ENCODE peak calls at places on chromosome 20, in five cellular contexts. One of them, this sample, is unnamed.

GRCh38 chr20:35572838-35573237 is 31.0 kb downstream of the ERGIC3 start:
- DNase-seq in tibial artery: no peak
- DNase-seq in HepG2: no peak
- DNase-seq in A549: no peak
- DNase-seq in lung: no peak
- DNase-seq in this sample: no peak

GRCh38 chr20:19497064-19497463 is 261.0 kb upstream of the RIN2 start:
- DNase-seq in HepG2: no peak
- DNase-seq in A549: no peak
- DNase-seq in lung: no peak
- DNase-seq in tibial artery: no peak
- DNase-seq in this sample: peak; percentile 16

GRCh38 chr20:44701889-44702288 is 13.3 kb upstream of the CCN5 start:
- DNase-seq in HepG2: no peak
- DNase-seq in A549: no peak
- DNase-seq in tibial artery: peak; percentile 37
- DNase-seq in lung: no peak
- DNase-seq in this sample: no peak

GRCh38 chr20:64233725-64234124 is 21.8 kb upstream of the PCMTD2 start:
- DNase-seq in A549: no peak
- DNase-seq in tibial artery: no peak
- DNase-seq in lung: no peak
- DNase-seq in HepG2: no peak
- DNase-seq in this sample: no peak

GRCh38 chr20:49366687-49367086 is 88.8 kb upstream of the ZNFX1 start:
- DNase-seq in tibial artery: no peak
- DNase-seq in lung: no peak
- DNase-seq in A549: no peak
- DNase-seq in HepG2: no peak
- DNase-seq in this sample: no peak

GRCh38 chr20:6114696-6115095 is 8.1 kb downstream of the FERMT1 start:
- DNase-seq in lung: no peak
- DNase-seq in tibial artery: no peak
- DNase-seq in HepG2: no peak
- DNase-seq in A549: no peak
- DNase-seq in this sample: no peak

GRCh38 chr20:23446505-23446904 is 6.2 kb downstream of the CST11 start:
- DNase-seq in HepG2: peak; percentile 82
- DNase-seq in A549: peak; percentile 35
- DNase-seq in lung: peak; percentile 56
- DNase-seq in tibial artery: no peak
- DNase-seq in this sample: no peak

GRCh38 chr20:18003897-18004296 is 35.1 kb downstream of the MGME1 start:
- DNase-seq in HepG2: no peak
- DNase-seq in tibial artery: no peak
- DNase-seq in lung: no peak
- DNase-seq in A549: no peak
- DNase-seq in this sample: no peak

GRCh38 chr20:62370115-62370806 is 3.1 kb upstream of the LAMA5 start:
- DNase-seq in A549: no peak
- DNase-seq in HepG2: no peak
- DNase-seq in tibial artery: peak; percentile 83
- DNase-seq in lung: no peak
- DNase-seq in this sample: peak; percentile 54

GRCh38 chr20:1001116-1001515 is 995 bp downstream of the RSPO4 start:
- DNase-seq in tibial artery: peak; percentile 55
- DNase-seq in A549: no peak
- DNase-seq in lung: no peak
- DNase-seq in HepG2: no peak
- DNase-seq in this sample: no peak

GRCh38 chr20:35015863-35016193 is 60.2 kb downstream of the MYH7B start:
- DNase-seq in lung: no peak
- DNase-seq in A549: no peak
- DNase-seq in HepG2: no peak
- DNase-seq in tibial artery: no peak
- DNase-seq in this sample: no peak

GRCh38 chr20:59925359-59925758 is 8.1 kb downstream of the SYCP2 start:
- DNase-seq in tibial artery: no peak
- DNase-seq in lung: no peak
- DNase-seq in HepG2: no peak
- DNase-seq in A549: no peak
- DNase-seq in this sample: no peak

GRCh38 chr20:17511401-17511800 is 19.8 kb downstream of the BFSP1 start:
- DNase-seq in A549: no peak
- DNase-seq in tibial artery: no peak
- DNase-seq in lung: no peak
- DNase-seq in HepG2: no peak
- DNase-seq in this sample: no peak

GRCh38 chr20:23150304-23151007 is 64.3 kb upstream of the CD93 start:
- DNase-seq in A549: no peak
- DNase-seq in tibial artery: peak; percentile 70
- DNase-seq in lung: no peak
- DNase-seq in HepG2: no peak
- DNase-seq in this sample: no peak

GRCh38 chr20:32203556-32204484 is 3.7 kb downstream of the PLAGL2 start:
- DNase-seq in tibial artery: no peak
- DNase-seq in HepG2: no peak
- DNase-seq in lung: no peak
- DNase-seq in A549: no peak
- DNase-seq in this sample: no peak

GRCh38 chr20:45372646-45373352 is 5.3 kb downstream of the TP53TG5 start:
- DNase-seq in lung: no peak
- DNase-seq in A549: no peak
- DNase-seq in tibial artery: peak; percentile 92
- DNase-seq in HepG2: no peak
- DNase-seq in this sample: no peak

GRCh38 chr20:10671221-10671849 is 2.5 kb downstream of the JAG1 start:
- DNase-seq in lung: no peak
- DNase-seq in A549: peak; percentile 98
- DNase-seq in tibial artery: peak; percentile 96
- DNase-seq in HepG2: peak; percentile 93
- DNase-seq in this sample: peak; percentile 71

GRCh38 chr20:23147964-23148720 is 62.0 kb upstream of the CD93 start:
- DNase-seq in lung: peak; percentile 58
- DNase-seq in HepG2: peak; percentile 90
- DNase-seq in A549: peak; percentile 49
- DNase-seq in tibial artery: peak; percentile 91
- DNase-seq in this sample: no peak

GRCh38 chr20:64082126-64082638 is 2.0 kb downstream of the LKAAEAR1 start:
- DNase-seq in A549: no peak
- DNase-seq in lung: no peak
- DNase-seq in HepG2: peak; percentile 55
- DNase-seq in tibial artery: no peak
- DNase-seq in this sample: no peak

GRCh38 chr20:32823078-32823477 is 3.3 kb downstream of the MAPRE1 start:
- DNase-seq in tibial artery: no peak
- DNase-seq in HepG2: peak; percentile 44
- DNase-seq in A549: no peak
- DNase-seq in lung: no peak
- DNase-seq in this sample: peak; percentile 37

GRCh38 chr20:62706344-62706743 is 2.3 kb upstream of the NTSR1 start:
- DNase-seq in lung: no peak
- DNase-seq in tibial artery: no peak
- DNase-seq in HepG2: no peak
- DNase-seq in A549: no peak
- DNase-seq in this sample: no peak

GRCh38 chr20:6632187-6632586 is 135.3 kb upstream of the BMP2 start:
- DNase-seq in lung: no peak
- DNase-seq in HepG2: peak; percentile 25
- DNase-seq in A549: no peak
- DNase-seq in tibial artery: no peak
- DNase-seq in this sample: no peak

GRCh38 chr20:23638309-23638708 is 554 bp upstream of the CST3 start:
- DNase-seq in HepG2: no peak
- DNase-seq in tibial artery: no peak
- DNase-seq in lung: no peak
- DNase-seq in A549: no peak
- DNase-seq in this sample: no peak

GRCh38 chr20:50678213-50678898 is 13.0 kb downstream of the RIPOR3 start:
- DNase-seq in lung: no peak
- DNase-seq in tibial artery: no peak
- DNase-seq in HepG2: peak; percentile 94
- DNase-seq in A549: no peak
- DNase-seq in this sample: no peak

GRCh38 chr20:24160563-24161355 is 172.2 kb upstream of the GGTLC1 start:
- DNase-seq in lung: peak; percentile 48
- DNase-seq in tibial artery: peak; percentile 76
- DNase-seq in HepG2: peak; percentile 39
- DNase-seq in A549: peak; percentile 57
- DNase-seq in this sample: no peak

GRCh38 chr20:56924976-56925695 is 296.0 kb downstream of the TFAP2C start:
- DNase-seq in tibial artery: peak; percentile 45
- DNase-seq in HepG2: no peak
- DNase-seq in A549: peak; percentile 11
- DNase-seq in lung: no peak
- DNase-seq in this sample: no peak

GRCh38 chr20:17559338-17559737 is 10.5 kb upstream of the DSTN start:
- DNase-seq in HepG2: no peak
- DNase-seq in lung: peak; percentile 63
- DNase-seq in A549: no peak
- DNase-seq in tibial artery: no peak
- DNase-seq in this sample: no peak

GRCh38 chr20:42678895-42679294 is 510.8 kb downstream of the PTPRT start:
- DNase-seq in A549: no peak
- DNase-seq in lung: no peak
- DNase-seq in HepG2: peak; percentile 10
- DNase-seq in tibial artery: no peak
- DNase-seq in this sample: no peak

GRCh38 chr20:48582361-48582991 is 245.3 kb downstream of the PREX1 start:
- DNase-seq in lung: no peak
- DNase-seq in tibial artery: no peak
- DNase-seq in HepG2: no peak
- DNase-seq in A549: no peak
- DNase-seq in this sample: no peak

GRCh38 chr20:62366370-62367135 is 559 bp downstream of the LAMA5 start:
- DNase-seq in HepG2: peak; percentile 61
- DNase-seq in A549: no peak
- DNase-seq in tibial artery: peak; percentile 85
- DNase-seq in lung: no peak
- DNase-seq in this sample: no peak

GRCh38 chr20:34680586-34680985 is 3.7 kb upstream of the PIGU start:
- DNase-seq in lung: no peak
- DNase-seq in A549: no peak
- DNase-seq in HepG2: no peak
- DNase-seq in tibial artery: no peak
- DNase-seq in this sample: no peak

GRCh38 chr20:61656198-61656597 is 404.1 kb downstream of the CDH4 start:
- DNase-seq in tibial artery: no peak
- DNase-seq in A549: no peak
- DNase-seq in HepG2: no peak
- DNase-seq in lung: no peak
- DNase-seq in this sample: no peak

GRCh38 chr20:8509809-8510208 is 377.7 kb downstream of the PLCB1 start:
- DNase-seq in A549: no peak
- DNase-seq in HepG2: no peak
- DNase-seq in tibial artery: no peak
- DNase-seq in lung: no peak
- DNase-seq in this sample: no peak

GRCh38 chr20:63519765-63520593 is 586 bp upstream of the PPDPF start:
- DNase-seq in tibial artery: peak; percentile 83
- DNase-seq in A549: peak; percentile 69
- DNase-seq in lung: peak; percentile 68
- DNase-seq in HepG2: no peak
- DNase-seq in this sample: no peak

GRCh38 chr20:37259031-37259430 is 2.6 kb downstream of the GHRH start:
- DNase-seq in A549: no peak
- DNase-seq in tibial artery: no peak
- DNase-seq in lung: no peak
- DNase-seq in HepG2: no peak
- DNase-seq in this sample: no peak

GRCh38 chr20:46765506-46765905 is 56.1 kb downstream of the SLC2A10 start:
- DNase-seq in HepG2: no peak
- DNase-seq in tibial artery: no peak
- DNase-seq in lung: no peak
- DNase-seq in A549: no peak
- DNase-seq in this sample: no peak

GRCh38 chr20:32588040-32588439 is 2.9 kb upstream of the NOL4L start:
- DNase-seq in A549: no peak
- DNase-seq in lung: no peak
- DNase-seq in tibial artery: no peak
- DNase-seq in HepG2: no peak
- DNase-seq in this sample: no peak

DNA sequence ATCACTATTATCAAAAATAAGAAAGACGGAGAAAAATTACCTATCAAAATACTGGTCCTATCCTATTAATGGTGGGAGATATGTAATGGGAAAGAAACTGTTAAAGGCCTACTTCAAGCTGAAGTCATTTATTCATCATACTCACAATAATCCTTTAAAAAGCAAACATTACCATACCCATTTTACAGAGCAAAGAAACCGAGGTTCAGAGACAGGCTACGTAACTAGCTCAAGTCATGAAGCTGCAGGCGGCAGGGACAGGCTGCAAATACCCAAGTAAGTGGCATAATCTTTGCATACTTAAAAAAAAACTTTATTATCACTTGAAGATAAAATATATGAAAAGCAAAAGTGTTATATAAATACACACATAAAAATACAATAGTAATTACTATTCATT is 2.6 kb downstream of the RALGAPA2 start:
- DNase-seq in HepG2: no peak
- DNase-seq in tibial artery: no peak
- DNase-seq in A549: no peak
- DNase-seq in lung: no peak
- DNase-seq in this sample: no peak
- H3K4me3 ChIP-seq in HepG2: peak overlapping the region; percentile 94
- H3K4me3 ChIP-seq in tibial artery: no peak overlapping the region
- H3K4me3 ChIP-seq in A549: no peak overlapping the region
- H3K4me3 ChIP-seq in lung: no peak overlapping the region
- H3K4me3 ChIP-seq in this sample: no peak overlapping the region

DNA sequence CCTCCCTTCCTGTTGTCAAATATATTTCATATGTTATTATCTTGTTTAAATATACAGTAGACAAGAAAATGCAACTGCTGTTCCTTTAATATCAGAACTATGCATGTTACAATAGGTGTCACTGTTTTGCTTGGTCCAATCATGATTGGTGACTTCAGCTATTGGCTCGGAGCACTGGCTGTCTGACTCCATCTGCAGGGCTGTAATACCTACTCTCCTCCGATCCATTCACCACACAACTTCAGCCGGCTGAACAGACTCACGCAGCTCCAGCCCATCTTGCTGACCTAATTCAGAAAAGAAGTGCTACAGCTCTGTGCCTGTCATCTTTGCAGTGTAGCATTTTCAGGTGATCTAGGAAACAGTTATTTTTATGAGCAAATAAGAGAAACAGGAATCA is at the start of gene BTBD3:
- DNase-seq in HepG2: no peak
- DNase-seq in lung: peak; percentile 51
- DNase-seq in tibial artery: no peak
- DNase-seq in A549: no peak
- DNase-seq in this sample: peak; percentile 31
- TF ChIP-seq CTCF in HepG2: no peak
- TF ChIP-seq CTCF in lung: no peak
- TF ChIP-seq CTCF in tibial artery: no peak
- TF ChIP-seq CTCF in A549: no peak
- TF ChIP-seq CTCF in this sample: no peak

GRCh38 chr20:3933126-3933684 is 44.0 kb downstream of the PANK2 start:
- DNase-seq in HepG2: no peak
- DNase-seq in lung: no peak
- DNase-seq in A549: no peak
- DNase-seq in tibial artery: no peak
- DNase-seq in this sample: no peak
- H3K4me3 ChIP-seq in HepG2: no peak overlapping the region
- H3K4me3 ChIP-seq in lung: no peak overlapping the region
- H3K4me3 ChIP-seq in A549: no peak overlapping the region
- H3K4me3 ChIP-seq in tibial artery: peak overlapping the region; percentile 48
- H3K4me3 ChIP-seq in this sample: no peak overlapping the region

GRCh38 chr20:53208110-53208908 is 236.2 kb downstream of the TSHZ2 start:
- DNase-seq in A549: no peak
- DNase-seq in lung: no peak
- DNase-seq in tibial artery: no peak
- DNase-seq in HepG2: no peak
- DNase-seq in this sample: no peak
- TF ChIP-seq CTCF in A549: no peak
- TF ChIP-seq CTCF in lung: no peak
- TF ChIP-seq CTCF in tibial artery: no peak
- TF ChIP-seq CTCF in HepG2: peak; percentile 27
- TF ChIP-seq CTCF in this sample: no peak

This sample was measured in HFF-Myc.